ENCODE peak calls at places on chromosomes 1 and 21, in eight cellular contexts. Z is GM23248; L is left ventricle myocardium inferior; I is small intestine; O is pancreas; G is hepatocyte; B is fibroblast of lung; K is CD4-positive, alpha-beta memory T cell. N is an unnamed sample.

GRCh38 chr1:8137406-8138244 is 111.5 kb upstream of the ERRFI1 start:
- DNase-seq in B (peak; percentile 97), O (no peak), L (no peak), Z (peak; percentile 86), K (no peak), I (no peak), G (no peak), N (peak; percentile 36)

GRCh38 chr21:38308010-38308784 is 51.4 kb downstream of the KCNJ15 start:
- DNase-seq in B (peak; percentile 65), O (no peak), Z (peak; percentile 60), K (no peak), L (no peak), I (no peak), G (no peak), N (no peak)

GRCh38 chr1:33094971-33095604 is 14.1 kb downstream of the AZIN2 start:
- DNase-seq in K (no peak), O (no peak), G (peak; percentile 78), I (peak; percentile 63), L (no peak), B (peak; percentile 80), Z (peak; percentile 69), N (no peak)

GRCh38 chr21:38319781-38320180 is 63.0 kb downstream of the KCNJ15 start:
- DNase-seq in Z (peak; percentile 85), B (no peak), G (no peak), L (no peak), O (no peak), K (no peak), I (no peak), N (no peak)

GRCh38 chr21:44793269-44794030 is 8.2 kb downstream of the UBE2G2 start:
- DNase-seq in B (peak; percentile 65), Z (peak; percentile 79), L (peak; percentile 35), I (peak; percentile 83), G (peak; percentile 83), K (peak; percentile 58), O (no peak), N (peak; percentile 42)

GRCh38 chr1:58620926-58621325 is 43.9 kb upstream of the TACSTD2 start:
- DNase-seq in B (no peak), L (no peak), O (no peak), I (no peak), G (peak; percentile 27), K (no peak), Z (no peak), N (no peak)

GRCh38 chr1:31434101-31434871 is 21.3 kb downstream of the SERINC2 start:
- DNase-seq in I (no peak), K (no peak), G (no peak), L (no peak), O (peak; percentile 60), Z (no peak), B (no peak), N (no peak)

GRCh38 chr1:53559391-53559815 is 100.2 kb downstream of the DMRTB1 start:
- DNase-seq in G (no peak), Z (no peak), B (no peak), K (no peak), O (no peak), I (no peak), L (no peak), N (no peak)

GRCh38 chr1:27403065-27403726 is 10.8 kb downstream of the GPR3 start:
- DNase-seq in O (no peak), K (no peak), I (no peak), Z (peak; percentile 88), B (peak; percentile 83), L (peak; percentile 75), G (peak; percentile 56), N (peak; percentile 81)

GRCh38 chr1:47752048-47752451 is 245.1 kb downstream of the TRABD2B start:
- DNase-seq in K (no peak), Z (peak; percentile 40), I (peak; percentile 28), B (no peak), G (peak; percentile 58), L (no peak), O (no peak), N (no peak)

GRCh38 chr1:29292344-29292743 is 56.0 kb downstream of the PTPRU start:
- DNase-seq in G (no peak), I (no peak), L (no peak), Z (peak; percentile 63), B (no peak), K (no peak), O (no peak), N (no peak)

GRCh38 chr1:32413507-32414185 is 19.4 kb upstream of the BSDC1 start:
- DNase-seq in B (peak; percentile 71), K (peak; percentile 73), O (no peak), L (peak; percentile 20), Z (peak; percentile 75), I (peak; percentile 87), G (peak; percentile 67), N (no peak)

GRCh38 chr1:154967331-154967950 is 3.1 kb downstream of the SHC1 start:
- DNase-seq in I (no peak), Z (no peak), O (no peak), B (no peak), G (no peak), L (no peak), K (no peak), N (no peak)

GRCh38 chr1:154969741-154970452 is 650 bp downstream of the SHC1 start:
- DNase-seq in O (no peak), B (no peak), I (no peak), G (no peak), K (no peak), Z (peak; percentile 36), L (peak; percentile 32), N (no peak)

GRCh38 chr1:154968731-154969130 is 1.8 kb downstream of the SHC1 start:
- DNase-seq in Z (no peak), B (no peak), L (no peak), I (no peak), O (no peak), G (no peak), K (no peak), N (no peak)

GRCh38 chr1:154970631-154971340 is at the start of gene SHC1:
- DNase-seq in O (peak; percentile 89), L (peak; percentile 94), Z (peak; percentile 96), G (peak; percentile 95), I (peak; percentile 61), K (no peak), B (peak; percentile 92), N (peak; percentile 96)

DNA sequence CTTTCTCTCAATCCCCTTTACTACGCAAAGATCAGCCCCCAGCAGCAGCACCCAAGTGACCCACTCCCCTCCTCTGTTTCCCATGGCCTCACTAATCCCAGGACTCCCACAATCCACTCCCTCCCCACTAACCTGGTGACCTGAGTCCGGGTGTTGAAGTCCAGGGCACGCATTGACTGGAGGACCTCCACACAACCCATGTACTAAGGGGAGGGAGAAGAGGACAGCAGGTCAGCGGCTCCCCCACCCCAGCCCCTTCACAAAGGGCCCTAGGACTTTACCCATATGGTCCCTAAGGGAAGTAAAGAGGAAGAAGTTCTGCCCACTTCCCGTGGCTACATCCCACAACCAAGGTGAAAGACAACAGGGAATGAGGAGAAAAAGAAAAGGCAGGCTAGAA is 1.3 kb downstream of the SHC1 start:
- DNase-seq in L (no peak), K (no peak), Z (no peak), I (no peak), B (no peak), G (no peak), O (no peak), N (no peak)
- H3K4me1 ChIP-seq in L (peaks cover 74% of the 10 kb centered on the region), K (peaks cover 36% of the 10 kb centered on the region), Z (peaks cover 30% of the 10 kb centered on the region), I (peaks cover 7% of the 10 kb centered on the region), B (peaks cover 26% of the 10 kb centered on the region), G (peaks cover 21% of the 10 kb centered on the region), O (peaks cover 22% of the 10 kb centered on the region), N (peaks cover 50% of the 10 kb centered on the region)

DNA sequence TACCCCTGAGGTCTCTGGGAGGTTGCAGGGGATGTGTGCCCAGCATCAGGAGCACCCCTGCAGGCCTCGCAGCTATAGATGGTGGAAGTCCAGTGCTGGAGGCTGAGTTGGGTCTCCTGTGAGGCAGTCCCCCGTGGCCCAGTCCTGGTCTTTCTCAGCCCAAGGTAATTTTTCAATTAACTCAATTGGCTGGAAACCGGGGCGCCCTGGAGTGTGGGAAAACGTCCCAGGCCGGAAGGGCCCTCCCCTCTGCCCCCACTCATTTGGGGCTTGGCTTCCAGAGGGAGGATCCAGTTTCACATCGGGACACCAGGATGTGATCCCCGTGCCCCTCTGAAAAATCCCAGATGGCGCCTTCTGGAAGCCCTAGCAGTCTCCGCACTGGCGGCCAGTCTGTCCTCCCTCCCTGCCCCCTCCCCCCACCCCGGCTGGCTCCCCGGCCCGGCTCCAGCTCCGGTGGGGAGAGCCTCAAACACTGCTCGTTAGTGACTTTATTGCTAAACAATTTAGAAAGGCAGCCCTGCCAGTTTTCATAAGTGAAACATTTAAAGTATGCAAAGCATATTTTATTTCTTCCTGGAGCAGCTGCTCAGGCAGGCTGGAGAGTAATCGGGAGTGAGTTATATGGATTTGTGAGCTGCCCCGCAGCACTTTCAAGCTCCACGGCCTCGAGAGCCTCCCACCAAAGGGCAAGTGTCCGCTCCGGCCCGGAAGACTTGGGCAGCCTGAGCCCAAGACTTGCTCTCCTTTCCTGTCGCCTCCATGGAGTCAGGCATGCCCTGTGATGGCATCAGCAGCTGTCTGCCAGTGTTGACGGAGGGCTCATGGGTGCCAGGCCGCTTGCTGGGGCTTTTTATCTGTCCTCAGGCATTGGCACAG is 208.2 kb upstream of the TMEM51 start:
- DNase-seq in O (no peak), I (no peak), K (no peak), G (peak; percentile 75), L (peak; percentile 49), Z (peak; percentile 89), B (peak; percentile 89), N (no peak)
- H3K4me3 ChIP-seq in O (no peak overlapping the region), I (no peak overlapping the region), K (no peak overlapping the region), G (no peak overlapping the region), L (peak overlapping the region; percentile 46), Z (peak overlapping the region; percentile 65), B (peak overlapping the region; percentile 33), N (peak overlapping the region; percentile 24)

DNA sequence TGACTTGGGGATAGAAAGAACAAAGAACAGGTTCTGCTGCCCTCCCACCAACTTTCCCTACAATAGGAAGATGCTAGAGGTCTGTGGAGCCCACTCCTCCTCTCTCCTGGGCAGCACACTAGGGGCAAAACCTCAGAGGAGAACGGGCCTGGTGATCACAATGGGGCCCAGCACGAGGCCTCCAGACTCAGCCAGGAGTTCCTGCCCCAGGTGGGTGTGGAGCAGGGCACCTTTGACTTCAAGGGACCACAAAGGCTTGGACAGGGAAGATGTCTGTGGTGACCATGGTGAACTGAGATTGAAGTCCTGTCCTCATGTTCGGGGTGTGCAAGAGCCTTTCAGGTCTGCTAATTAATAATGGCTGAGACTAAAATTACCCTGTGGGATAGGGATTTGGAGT is 88.8 kb downstream of the LAMC2 start:
- DNase-seq in B (no peak), L (no peak), I (no peak), O (no peak), Z (no peak), K (no peak), G (no peak), N (no peak)
- H3K4me1 ChIP-seq in B (peaks cover 34% of the 10 kb centered on the region), L (peaks cover 44% of the 10 kb centered on the region), I (no peaks in the 10 kb centered on the region), O (no peaks in the 10 kb centered on the region), Z (peaks cover 72% of the 10 kb centered on the region), K (no peaks in the 10 kb centered on the region), G (peaks cover 32% of the 10 kb centered on the region), N (no peaks in the 10 kb centered on the region)

GRCh38 chr1:206039046-206039929 is 13.7 kb upstream of the RHEX start:
- DNase-seq in B (no peak), O (no peak), G (no peak), Z (no peak), L (no peak), K (no peak), I (no peak), N (no peak)
- H3K4me3 ChIP-seq in B (no peak overlapping the region), O (no peak overlapping the region), G (no peak overlapping the region), Z (no peak overlapping the region), L (no peak overlapping the region), K (no peak overlapping the region), I (no peak overlapping the region), N (no peak overlapping the region)

DNA sequence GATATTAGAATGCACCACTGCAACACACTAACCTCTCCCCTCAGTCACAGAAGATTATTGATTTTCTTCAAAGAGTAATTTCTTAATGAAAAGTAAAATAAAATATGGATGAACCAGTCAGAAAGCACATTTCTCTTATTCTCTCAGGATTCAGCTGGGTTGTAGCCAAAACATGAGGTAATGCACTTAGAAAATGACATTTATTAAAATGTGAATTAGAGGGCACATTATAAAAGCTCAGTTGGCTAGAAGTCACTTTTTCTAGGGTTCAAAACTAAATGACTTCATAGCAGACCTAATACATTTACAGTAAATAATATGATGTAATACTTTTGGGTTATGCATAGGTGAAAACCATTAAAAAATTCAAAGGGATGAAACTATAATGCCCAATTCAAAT is 140.9 kb downstream of the LHX8 start:
- DNase-seq in Z (no peak), B (no peak), O (no peak), I (no peak), L (no peak), G (no peak), K (no peak), N (no peak)
- H3K4me1 ChIP-seq in Z (no peaks in the 10 kb centered on the region), B (no peaks in the 10 kb centered on the region), O (no peaks in the 10 kb centered on the region), I (no peaks in the 10 kb centered on the region), L (no peaks in the 10 kb centered on the region), G (no peaks in the 10 kb centered on the region), K (no peaks in the 10 kb centered on the region), N (no peaks in the 10 kb centered on the region)